ENCODE peak calls at places on chromosomes 12 and 14, in ten cellular contexts. One of them, this sample, is unnamed. For H3K4me1, the result is how much of the 10 kb centered on the place peaks cover.

GRCh38 chr14:72524230-72524629 is 369.7 kb downstream of the DPF3 start:
- DNase-seq in fibroblast of lung: no peak
- DNase-seq in colonic mucosa: no peak
- DNase-seq in PC-3: no peak
- DNase-seq in heart right ventricle: no peak
- DNase-seq in esophagus squamous epithelium: no peak
- DNase-seq in cardiac muscle cell: no peak
- DNase-seq in A549: no peak
- DNase-seq in MM.1S: no peak
- DNase-seq in psoas muscle: no peak
- DNase-seq in this sample: no peak

GRCh38 chr14:20247651-20248246 is 8.7 kb downstream of the OR11H4 start:
- DNase-seq in cardiac muscle cell: no peak
- DNase-seq in fibroblast of lung: no peak
- DNase-seq in psoas muscle: no peak
- DNase-seq in heart right ventricle: no peak
- DNase-seq in esophagus squamous epithelium: no peak
- DNase-seq in A549: peak
- DNase-seq in MM.1S: peak
- DNase-seq in PC-3: peak
- DNase-seq in colonic mucosa: no peak
- DNase-seq in this sample: no peak

GRCh38 chr14:105411017-105411941 is 8.3 kb upstream of the MTA1 start:
- DNase-seq in MM.1S: no peak
- DNase-seq in PC-3: peak
- DNase-seq in cardiac muscle cell: peak
- DNase-seq in esophagus squamous epithelium: no peak
- DNase-seq in psoas muscle: no peak
- DNase-seq in fibroblast of lung: peak
- DNase-seq in A549: peak
- DNase-seq in colonic mucosa: no peak
- DNase-seq in heart right ventricle: no peak
- DNase-seq in this sample: no peak

GRCh38 chr12:2183556-2184541 is 131.1 kb downstream of the CACNA1C start:
- DNase-seq in colonic mucosa: no peak
- DNase-seq in esophagus squamous epithelium: no peak
- DNase-seq in cardiac muscle cell: no peak
- DNase-seq in psoas muscle: no peak
- DNase-seq in heart right ventricle: no peak
- DNase-seq in fibroblast of lung: peak
- DNase-seq in MM.1S: peak
- DNase-seq in PC-3: no peak
- DNase-seq in A549: no peak
- DNase-seq in this sample: no peak

GRCh38 chr12:109218996-109219395 is 90.1 kb downstream of the FOXN4 start:
- DNase-seq in esophagus squamous epithelium: no peak
- DNase-seq in fibroblast of lung: no peak
- DNase-seq in A549: no peak
- DNase-seq in PC-3: no peak
- DNase-seq in cardiac muscle cell: no peak
- DNase-seq in MM.1S: no peak
- DNase-seq in colonic mucosa: no peak
- DNase-seq in heart right ventricle: no peak
- DNase-seq in psoas muscle: no peak
- DNase-seq in this sample: no peak

GRCh38 chr12:462936-463705 is 3.4 kb downstream of the B4GALNT3 start:
- DNase-seq in heart right ventricle: no peak
- DNase-seq in psoas muscle: no peak
- DNase-seq in fibroblast of lung: no peak
- DNase-seq in PC-3: peak
- DNase-seq in A549: no peak
- DNase-seq in esophagus squamous epithelium: no peak
- DNase-seq in cardiac muscle cell: no peak
- DNase-seq in MM.1S: no peak
- DNase-seq in colonic mucosa: peak
- DNase-seq in this sample: no peak

GRCh38 chr12:84911331-84912190 is 1.0 kb downstream of the SLC6A15 start:
- DNase-seq in heart right ventricle: no peak
- DNase-seq in MM.1S: peak
- DNase-seq in psoas muscle: no peak
- DNase-seq in fibroblast of lung: peak
- DNase-seq in A549: peak
- DNase-seq in colonic mucosa: peak
- DNase-seq in esophagus squamous epithelium: no peak
- DNase-seq in PC-3: peak
- DNase-seq in cardiac muscle cell: peak
- DNase-seq in this sample: peak

GRCh38 chr12:5251786-5252185 is 180.1 kb upstream of the NTF3 start:
- DNase-seq in heart right ventricle: no peak
- DNase-seq in cardiac muscle cell: no peak
- DNase-seq in colonic mucosa: no peak
- DNase-seq in fibroblast of lung: no peak
- DNase-seq in esophagus squamous epithelium: no peak
- DNase-seq in psoas muscle: no peak
- DNase-seq in MM.1S: no peak
- DNase-seq in PC-3: no peak
- DNase-seq in A549: no peak
- DNase-seq in this sample: no peak

GRCh38 chr14:69988979-69989378 is 109.8 kb downstream of the SMOC1 start:
- DNase-seq in PC-3: no peak
- DNase-seq in A549: no peak
- DNase-seq in cardiac muscle cell: no peak
- DNase-seq in fibroblast of lung: no peak
- DNase-seq in colonic mucosa: no peak
- DNase-seq in esophagus squamous epithelium: no peak
- DNase-seq in heart right ventricle: no peak
- DNase-seq in psoas muscle: no peak
- DNase-seq in MM.1S: no peak
- DNase-seq in this sample: no peak

GRCh38 chr12:42763682-42764081 is 174.1 kb upstream of the PRICKLE1 start:
- DNase-seq in PC-3: no peak
- DNase-seq in MM.1S: no peak
- DNase-seq in cardiac muscle cell: no peak
- DNase-seq in heart right ventricle: no peak
- DNase-seq in A549: no peak
- DNase-seq in psoas muscle: no peak
- DNase-seq in colonic mucosa: no peak
- DNase-seq in esophagus squamous epithelium: no peak
- DNase-seq in fibroblast of lung: no peak
- DNase-seq in this sample: no peak

GRCh38 chr14:35362911-35363374 is 41.6 kb downstream of the NFKBIA start:
- DNase-seq in esophagus squamous epithelium: no peak
- DNase-seq in psoas muscle: no peak
- DNase-seq in fibroblast of lung: peak
- DNase-seq in colonic mucosa: no peak
- DNase-seq in MM.1S: no peak
- DNase-seq in heart right ventricle: no peak
- DNase-seq in A549: no peak
- DNase-seq in cardiac muscle cell: no peak
- DNase-seq in PC-3: no peak
- DNase-seq in this sample: no peak

GRCh38 chr12:53071591-53072551 is 7.3 kb downstream of the SPRYD3 start:
- DNase-seq in PC-3: no peak
- DNase-seq in colonic mucosa: no peak
- DNase-seq in cardiac muscle cell: peak
- DNase-seq in heart right ventricle: peak
- DNase-seq in A549: no peak
- DNase-seq in esophagus squamous epithelium: no peak
- DNase-seq in MM.1S: no peak
- DNase-seq in fibroblast of lung: peak
- DNase-seq in psoas muscle: peak
- DNase-seq in this sample: peak

GRCh38 chr12:96486751-96487150 is 2.6 kb upstream of the CFAP54 start:
- DNase-seq in PC-3: no peak
- DNase-seq in colonic mucosa: no peak
- DNase-seq in esophagus squamous epithelium: no peak
- DNase-seq in heart right ventricle: no peak
- DNase-seq in A549: no peak
- DNase-seq in cardiac muscle cell: no peak
- DNase-seq in psoas muscle: no peak
- DNase-seq in MM.1S: no peak
- DNase-seq in fibroblast of lung: no peak
- DNase-seq in this sample: no peak

GRCh38 chr14:47917344-47917954 is 242.0 kb upstream of the MDGA2 start:
- DNase-seq in esophagus squamous epithelium: no peak
- DNase-seq in colonic mucosa: no peak
- DNase-seq in PC-3: peak
- DNase-seq in A549: no peak
- DNase-seq in cardiac muscle cell: peak
- DNase-seq in MM.1S: peak
- DNase-seq in fibroblast of lung: peak
- DNase-seq in psoas muscle: no peak
- DNase-seq in heart right ventricle: no peak
- DNase-seq in this sample: peak

GRCh38 chr14:86714153-86714552 is 1184.2 kb downstream of the FLRT2 start:
- DNase-seq in PC-3: no peak
- DNase-seq in cardiac muscle cell: no peak
- DNase-seq in colonic mucosa: no peak
- DNase-seq in fibroblast of lung: no peak
- DNase-seq in heart right ventricle: no peak
- DNase-seq in MM.1S: peak
- DNase-seq in A549: no peak
- DNase-seq in psoas muscle: no peak
- DNase-seq in esophagus squamous epithelium: no peak
- DNase-seq in this sample: no peak
- TF ChIP-seq CTCF in PC-3: no peak
- TF ChIP-seq CTCF in cardiac muscle cell: no peak
- TF ChIP-seq CTCF in colonic mucosa: no peak
- TF ChIP-seq CTCF in fibroblast of lung: no peak
- TF ChIP-seq CTCF in heart right ventricle: no peak
- TF ChIP-seq CTCF in MM.1S: no peak
- TF ChIP-seq CTCF in A549: no peak
- TF ChIP-seq CTCF in psoas muscle: no peak
- TF ChIP-seq CTCF in esophagus squamous epithelium: no peak
- TF ChIP-seq CTCF in this sample: no peak

DNA sequence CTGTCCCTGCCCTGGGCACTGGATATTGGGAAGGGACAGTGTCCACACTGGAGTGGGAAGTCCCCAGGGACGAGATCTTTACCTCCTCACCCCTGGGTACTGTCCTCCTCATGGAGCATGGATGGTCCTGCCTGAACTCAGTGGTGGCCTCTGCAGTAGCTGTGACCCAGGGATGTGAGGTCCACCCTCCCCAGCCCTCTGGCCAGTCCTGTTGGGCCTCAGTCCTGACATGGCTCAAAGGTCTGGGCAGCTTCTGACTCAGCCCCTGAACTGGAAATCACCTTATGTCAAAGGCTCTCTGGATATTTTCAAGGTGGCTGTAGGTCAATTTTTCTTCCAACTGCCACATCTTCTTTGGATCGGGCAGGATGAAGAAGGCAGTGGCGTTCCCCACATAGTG is 24.4 kb downstream of the SERPINA1 start:
- DNase-seq in PC-3: no peak
- DNase-seq in fibroblast of lung: no peak
- DNase-seq in MM.1S: no peak
- DNase-seq in A549: no peak
- DNase-seq in heart right ventricle: no peak
- DNase-seq in psoas muscle: no peak
- DNase-seq in esophagus squamous epithelium: no peak
- DNase-seq in colonic mucosa: no peak
- DNase-seq in cardiac muscle cell: no peak
- DNase-seq in this sample: no peak
- H3K4me1 ChIP-seq in PC-3: under half
- H3K4me1 ChIP-seq in fibroblast of lung: under half
- H3K4me1 ChIP-seq in MM.1S: under half
- H3K4me1 ChIP-seq in A549: under half
- H3K4me1 ChIP-seq in heart right ventricle: under half
- H3K4me1 ChIP-seq in psoas muscle: under half
- H3K4me1 ChIP-seq in esophagus squamous epithelium: under half
- H3K4me1 ChIP-seq in colonic mucosa: under half
- H3K4me1 ChIP-seq in cardiac muscle cell: under half
- H3K4me1 ChIP-seq in this sample: under half

DNA sequence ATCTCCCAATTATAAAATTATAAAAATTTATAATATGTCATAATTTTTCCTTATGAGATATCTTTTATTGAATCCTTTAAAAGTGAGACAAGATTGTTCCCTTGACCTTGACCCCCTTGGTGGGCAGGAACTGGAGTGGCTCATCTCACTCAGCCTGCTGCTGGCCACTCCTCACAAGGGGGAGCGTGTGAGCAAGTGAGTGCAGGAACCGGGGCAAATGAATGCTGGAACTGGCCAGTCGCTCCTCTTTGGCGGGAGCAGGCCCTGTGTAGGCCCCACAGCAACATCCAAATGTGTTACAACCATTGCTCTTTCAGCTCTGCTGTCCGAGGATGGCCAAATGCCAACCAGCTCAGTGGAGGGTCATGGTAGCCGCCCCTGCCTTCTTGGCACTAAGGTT is 178.8 kb downstream of the ETNK1 start:
- DNase-seq in PC-3: no peak
- DNase-seq in psoas muscle: no peak
- DNase-seq in esophagus squamous epithelium: no peak
- DNase-seq in colonic mucosa: no peak
- DNase-seq in A549: no peak
- DNase-seq in heart right ventricle: no peak
- DNase-seq in fibroblast of lung: no peak
- DNase-seq in cardiac muscle cell: no peak
- DNase-seq in MM.1S: no peak
- DNase-seq in this sample: no peak
- TF ChIP-seq CTCF in PC-3: no peak
- TF ChIP-seq CTCF in psoas muscle: no peak
- TF ChIP-seq CTCF in esophagus squamous epithelium: no peak
- TF ChIP-seq CTCF in colonic mucosa: no peak
- TF ChIP-seq CTCF in A549: no peak
- TF ChIP-seq CTCF in heart right ventricle: no peak
- TF ChIP-seq CTCF in fibroblast of lung: no peak
- TF ChIP-seq CTCF in cardiac muscle cell: no peak
- TF ChIP-seq CTCF in MM.1S: no peak
- TF ChIP-seq CTCF in this sample: no peak

GRCh38 chr14:71208702-71209357 is 301.6 kb downstream of the PCNX1 start:
- DNase-seq in esophagus squamous epithelium: no peak
- DNase-seq in A549: no peak
- DNase-seq in heart right ventricle: no peak
- DNase-seq in psoas muscle: no peak
- DNase-seq in colonic mucosa: no peak
- DNase-seq in MM.1S: no peak
- DNase-seq in PC-3: no peak
- DNase-seq in cardiac muscle cell: no peak
- DNase-seq in fibroblast of lung: no peak
- DNase-seq in this sample: no peak

GRCh38 chr14:71209888-71210287 is 302.6 kb downstream of the PCNX1 start:
- DNase-seq in fibroblast of lung: no peak
- DNase-seq in esophagus squamous epithelium: no peak
- DNase-seq in cardiac muscle cell: no peak
- DNase-seq in heart right ventricle: no peak
- DNase-seq in psoas muscle: no peak
- DNase-seq in MM.1S: no peak
- DNase-seq in colonic mucosa: no peak
- DNase-seq in PC-3: no peak
- DNase-seq in A549: no peak
- DNase-seq in this sample: no peak

GRCh38 chr14:71206123-71206522 is 298.9 kb downstream of the PCNX1 start:
- DNase-seq in psoas muscle: no peak
- DNase-seq in PC-3: no peak
- DNase-seq in esophagus squamous epithelium: no peak
- DNase-seq in A549: no peak
- DNase-seq in colonic mucosa: no peak
- DNase-seq in cardiac muscle cell: no peak
- DNase-seq in MM.1S: no peak
- DNase-seq in fibroblast of lung: no peak
- DNase-seq in heart right ventricle: no peak
- DNase-seq in this sample: no peak

GRCh38 chr14:71204231-71204630 is 297.0 kb downstream of the PCNX1 start:
- DNase-seq in MM.1S: no peak
- DNase-seq in psoas muscle: no peak
- DNase-seq in A549: no peak
- DNase-seq in colonic mucosa: no peak
- DNase-seq in heart right ventricle: no peak
- DNase-seq in cardiac muscle cell: no peak
- DNase-seq in PC-3: peak
- DNase-seq in esophagus squamous epithelium: no peak
- DNase-seq in fibroblast of lung: no peak
- DNase-seq in this sample: no peak

GRCh38 chr14:71206766-71207371 is 299.6 kb downstream of the PCNX1 start:
- DNase-seq in heart right ventricle: peak
- DNase-seq in colonic mucosa: no peak
- DNase-seq in psoas muscle: no peak
- DNase-seq in esophagus squamous epithelium: no peak
- DNase-seq in cardiac muscle cell: no peak
- DNase-seq in fibroblast of lung: peak
- DNase-seq in PC-3: peak
- DNase-seq in A549: peak
- DNase-seq in MM.1S: no peak
- DNase-seq in this sample: no peak
- H3K4me1 ChIP-seq in heart right ventricle: under half
- H3K4me1 ChIP-seq in colonic mucosa: under half
- H3K4me1 ChIP-seq in psoas muscle: under half
- H3K4me1 ChIP-seq in esophagus squamous epithelium: under half
- H3K4me1 ChIP-seq in cardiac muscle cell: under half
- H3K4me1 ChIP-seq in fibroblast of lung: under half
- H3K4me1 ChIP-seq in PC-3: under half
- H3K4me1 ChIP-seq in A549: under half
- H3K4me1 ChIP-seq in MM.1S: under half
- H3K4me1 ChIP-seq in this sample: under half